ENCODE peak calls at places on chromosomes 3 and 15, in nine cellular contexts. E is WTC11, W is fibroblast of lung, Q is T1000, O is HTR-8/SVneo, C is NCI-H187 treated with DMSO at 0.1 percent for 48 hours, R is anterior cingulate cortex, A is cardiac muscle cell, K is iPS DF 19.7. B is an unnamed sample.

GRCh38 chr3:153051427-153052095 is 110.5 kb upstream of the RAP2B start:
- DNase-seq in E (no peak), W (peak), Q (peak), O (peak), C (no peak), R (no peak), A (no peak), K (no peak), B (no peak)

GRCh38 chr3:71961891-71962290 is 176.9 kb upstream of the PROK2 start:
- DNase-seq in E (no peak), W (no peak), Q (no peak), O (no peak), C (no peak), R (no peak), A (no peak), K (no peak), B (no peak)

GRCh38 chr15:26073430-26074333 is 210.6 kb upstream of the ATP10A start:
- DNase-seq in E (no peak), W (no peak), Q (no peak), O (no peak), C (no peak), R (no peak), A (no peak), K (no peak), B (no peak)

GRCh38 chr3:115239717-115240116 is 92.6 kb upstream of the ZBTB20 start:
- DNase-seq in E (no peak), W (peak), Q (peak), O (peak), C (peak), R (peak), A (no peak), K (no peak), B (no peak)

GRCh38 chr3:29694783-29695182 is 413.9 kb downstream of the RBMS3 start:
- DNase-seq in E (no peak), W (peak), Q (peak), O (peak), C (no peak), R (no peak), A (peak), K (peak), B (no peak)

GRCh38 chr15:35713733-35714132 is 167.8 kb upstream of the DPH6 start:
- DNase-seq in E (no peak), W (peak), Q (no peak), O (no peak), C (no peak), R (no peak), A (no peak), K (no peak), B (no peak)

GRCh38 chr3:112640333-112640863 is 545 bp downstream of the CCDC80 start:
- DNase-seq in E (no peak), W (peak), Q (peak), O (peak), C (no peak), R (no peak), A (peak), K (no peak), B (no peak)

GRCh38 chr3:87207500-87207899 is 19.6 kb upstream of the CHMP2B start:
- DNase-seq in E (no peak), W (peak), Q (no peak), O (peak), C (no peak), R (no peak), A (no peak), K (no peak), B (no peak)

GRCh38 chr3:157335677-157336076 is 101.0 kb upstream of the PTX3 start:
- DNase-seq in E (peak), W (peak), Q (peak), O (peak), C (no peak), R (no peak), A (no peak), K (peak), B (no peak)

GRCh38 chr3:52503788-52504424 is 8.8 kb downstream of the STAB1 start:
- DNase-seq in E (peak), W (no peak), Q (no peak), O (no peak), C (no peak), R (no peak), A (no peak), K (no peak), B (no peak)

GRCh38 chr3:106794442-106794841 is 582.8 kb upstream of the CCDC54 start:
- DNase-seq in E (no peak), W (peak), Q (no peak), O (no peak), C (no peak), R (no peak), A (no peak), K (no peak), B (no peak)

GRCh38 chr3:177279118-177279815 is 82.0 kb upstream of the TBL1XR1 start:
- DNase-seq in E (no peak), W (peak), Q (no peak), O (no peak), C (no peak), R (no peak), A (no peak), K (no peak), B (no peak)